ENCODE peak calls at places on chromosomes 2 and 18, in ten cellular contexts. A, L, R, M, C, B, S, P, H and V are unnamed samples.
A peak's percentile ranks its signal among the peaks of the same experiment; 100 is the strongest.

GRCh38 chr2:159265171-159265576 is 21.3 kb downstream of the WDSUB1 start:
- ATAC-seq in L (no peak), M (no peak), H (peak; percentile 34), B (no peak), S (no peak), P (no peak), C (no peak), A (no peak), R (peak; percentile 38), V (no peak)

GRCh38 chr2:221293949-221294736 is 278.0 kb downstream of the EPHA4 start:
- ATAC-seq in R (peak; percentile 33), B (no peak), C (no peak), H (no peak), A (peak; percentile 24), L (no peak), P (no peak), S (no peak), M (no peak), V (no peak)

GRCh38 chr2:121810959-121811853 is 55.8 kb downstream of the TSN start:
- ATAC-seq in L (peak; percentile 49), A (peak; percentile 93), M (peak; percentile 47), H (peak; percentile 43), P (no peak), R (peak; percentile 92), C (no peak), B (no peak), S (no peak), V (peak; percentile 65)

GRCh38 chr2:11716689-11717321 is 29.6 kb upstream of the LPIN1 start:
- ATAC-seq in H (peak; percentile 24), A (peak; percentile 64), B (no peak), M (no peak), L (no peak), C (no peak), S (no peak), P (no peak), R (no peak), V (peak; percentile 87)

GRCh38 chr2:226180485-226180884 is 619.1 kb downstream of the IRS1 start:
- ATAC-seq in L (no peak), A (no peak), R (no peak), H (no peak), M (no peak), P (no peak), C (no peak), S (no peak), B (no peak), V (no peak)

GRCh38 chr2:171541202-171541884 is 19.1 kb downstream of the CYBRD1 start:
- ATAC-seq in C (no peak), R (no peak), A (no peak), S (no peak), B (no peak), L (no peak), M (no peak), P (no peak), H (no peak), V (no peak)

GRCh38 chr2:105934467-105934866 is 189.8 kb downstream of the NCK2 start:
- ATAC-seq in R (no peak), S (peak; percentile 70), P (peak; percentile 57), C (no peak), A (peak; percentile 54), M (peak; percentile 84), L (no peak), B (peak; percentile 76), H (no peak), V (no peak)

GRCh38 chr18:44392933-44393332 is 287.8 kb upstream of the SETBP1 start:
- ATAC-seq in C (no peak), P (no peak), R (no peak), S (no peak), B (no peak), L (no peak), M (no peak), H (no peak), A (no peak), V (no peak)

GRCh38 chr2:157328133-157328532 is 2.5 kb upstream of the ERMN start:
- ATAC-seq in S (no peak), C (no peak), P (no peak), B (no peak), H (no peak), L (no peak), R (no peak), A (no peak), M (no peak), V (no peak)